ENCODE peak calls at places on chromosomes 7 and 10, in seven cellular contexts. One of them, this sample, is unnamed.

GRCh38 chr10:112689327-112689726 is 242.3 kb downstream of the VTI1A start:
- DNase-seq in RKO: no peak
- DNase-seq in H7: peak
- DNase-seq in heart right ventricle: peak
- DNase-seq in COR-L47: no peak
- DNase-seq in NCI-H2081: no peak
- DNase-seq in amygdala: no peak
- DNase-seq in this sample: no peak

GRCh38 chr7:142385528-142386340 is 127.9 kb upstream of the PRSS58 start:
- DNase-seq in RKO: peak
- DNase-seq in H7: peak
- DNase-seq in heart right ventricle: peak
- DNase-seq in COR-L47: peak
- DNase-seq in NCI-H2081: peak
- DNase-seq in amygdala: peak
- DNase-seq in this sample: peak

GRCh38 chr7:8913687-8914086 is 480.3 kb downstream of the NXPH1 start:
- DNase-seq in RKO: no peak
- DNase-seq in H7: no peak
- DNase-seq in heart right ventricle: no peak
- DNase-seq in COR-L47: no peak
- DNase-seq in NCI-H2081: no peak
- DNase-seq in amygdala: no peak
- DNase-seq in this sample: no peak

GRCh38 chr7:7812112-7812511 is 93.7 kb upstream of the RPA3 start:
- DNase-seq in RKO: no peak
- DNase-seq in H7: no peak
- DNase-seq in heart right ventricle: no peak
- DNase-seq in COR-L47: no peak
- DNase-seq in NCI-H2081: no peak
- DNase-seq in amygdala: no peak
- DNase-seq in this sample: no peak

GRCh38 chr7:121259826-121260225 is 69.0 kb upstream of the WNT16 start:
- DNase-seq in RKO: peak
- DNase-seq in H7: no peak
- DNase-seq in heart right ventricle: no peak
- DNase-seq in COR-L47: no peak
- DNase-seq in NCI-H2081: no peak
- DNase-seq in amygdala: no peak
- DNase-seq in this sample: no peak

GRCh38 chr7:12770227-12770975 is 83.0 kb downstream of the ARL4A start:
- DNase-seq in RKO: no peak
- DNase-seq in H7: peak
- DNase-seq in heart right ventricle: peak
- DNase-seq in COR-L47: peak
- DNase-seq in NCI-H2081: peak
- DNase-seq in amygdala: no peak
- DNase-seq in this sample: peak

GRCh38 chr7:7251742-7252141 is 69.4 kb downstream of the C1GALT1 start:
- DNase-seq in RKO: no peak
- DNase-seq in H7: no peak
- DNase-seq in heart right ventricle: no peak
- DNase-seq in COR-L47: no peak
- DNase-seq in NCI-H2081: no peak
- DNase-seq in amygdala: no peak
- DNase-seq in this sample: no peak

GRCh38 chr10:72038458-72039001 is 49.8 kb downstream of the SPOCK2 start:
- DNase-seq in RKO: no peak
- DNase-seq in H7: no peak
- DNase-seq in heart right ventricle: no peak
- DNase-seq in COR-L47: no peak
- DNase-seq in NCI-H2081: no peak
- DNase-seq in amygdala: no peak
- DNase-seq in this sample: no peak

GRCh38 chr10:6177880-6178281 is 24.9 kb upstream of the PFKFB3 start:
- DNase-seq in RKO: no peak
- DNase-seq in H7: no peak
- DNase-seq in heart right ventricle: no peak
- DNase-seq in COR-L47: no peak
- DNase-seq in NCI-H2081: no peak
- DNase-seq in amygdala: no peak
- DNase-seq in this sample: no peak